ENCODE peak calls at places on chromosome 21, in four cellular contexts. M is HCT116, J is mammary epithelial cell, G is PC-9. W is an unnamed sample. For H3K79me2, the result is how much of the 10 kb centered on the place peaks cover.

GRCh38 chr21:39923441-39923840 is 56.2 kb downstream of the PCP4 start:
- DNase-seq in M (no peak), G (no peak), J (no peak), W (no peak)

GRCh38 chr21:45612096-45613019 is 31.2 kb upstream of the PCBP3 start:
- DNase-seq in M (no peak), G (no peak), J (peak), W (no peak)

GRCh38 chr21:16330340-16331319 is 600.8 kb downstream of the USP25 start:
- DNase-seq in G (no peak), M (peak), J (peak), W (peak)

GRCh38 chr21:31987696-31988095 is 114.9 kb downstream of the HUNK start:
- DNase-seq in M (no peak), J (no peak), G (no peak), W (no peak)

GRCh38 chr21:16620921-16621320 is 891.1 kb downstream of the USP25 start:
- DNase-seq in G (no peak), M (no peak), J (no peak), W (no peak)

GRCh38 chr21:38802050-38803026 is 3.4 kb upstream of the ETS2 start:
- DNase-seq in G (no peak), M (no peak), J (no peak), W (no peak)

GRCh38 chr21:45352621-45353125 is 52.3 kb upstream of the COL18A1 start:
- DNase-seq in G (no peak), J (no peak), M (no peak), W (no peak)

GRCh38 chr21:29335720-29336119 is 37.0 kb downstream of the BACH1 start:
- DNase-seq in J (peak), M (no peak), G (no peak), W (no peak)

GRCh38 chr21:38811257-38811656 is 5.5 kb downstream of the ETS2 start:
- DNase-seq in J (peak), G (no peak), M (no peak), W (no peak)

GRCh38 chr21:17925900-17926299 is 106.7 kb upstream of the C21orf91 start:
- DNase-seq in J (no peak), G (no peak), M (no peak), W (peak)

GRCh38 chr21:36707763-36708511 is 9.0 kb downstream of the SIM2 start:
- DNase-seq in J (no peak), M (no peak), G (no peak), W (no peak)

GRCh38 chr21:24255591-24255990 is 1351.7 kb downstream of the MRPL39 start:
- DNase-seq in J (no peak), G (no peak), M (no peak), W (no peak)

GRCh38 chr21:33622253-33622652 is 19.3 kb downstream of the CRYZL1 start:
- DNase-seq in M (no peak), G (no peak), J (no peak), W (no peak)

GRCh38 chr21:28742527-28742926 is 250.2 kb downstream of the LTN1 start:
- DNase-seq in J (peak), G (no peak), M (no peak), W (no peak)

GRCh38 chr21:37045556-37045955 is 27.3 kb downstream of the PIGP start:
- DNase-seq in G (no peak), J (no peak), M (no peak), W (no peak)

GRCh38 chr21:43687566-43688395 is 28.4 kb downstream of the RRP1B start:
- DNase-seq in J (no peak), G (no peak), M (no peak), W (no peak)

GRCh38 chr21:45972716-45973474 is 8.7 kb upstream of the COL6A1 start:
- DNase-seq in M (no peak), G (no peak), J (no peak), W (no peak)

GRCh38 chr21:34223376-34223775 is 140.4 kb upstream of the KCNE2 start:
- DNase-seq in G (no peak), M (no peak), J (no peak), W (no peak)

GRCh38 chr21:46441961-46442498 is 16.7 kb upstream of the DIP2A start:
- DNase-seq in J (no peak), M (no peak), G (no peak), W (no peak)

GRCh38 chr21:24369278-24369677 is 1238.0 kb downstream of the MRPL39 start:
- DNase-seq in J (no peak), G (no peak), M (no peak), W (no peak)

GRCh38 chr21:27772816-27773215 is 805.9 kb upstream of the ADAMTS5 start:
- DNase-seq in G (no peak), M (no peak), J (no peak), W (no peak)

GRCh38 chr21:17370263-17370662 is 142.6 kb upstream of the CXADR start:
- DNase-seq in J (peak), G (peak), M (no peak), W (no peak)

GRCh38 chr21:29443398-29444010 is 144.8 kb downstream of the BACH1 start:
- DNase-seq in J (no peak), G (no peak), M (no peak), W (no peak)

GRCh38 chr21:37710555-37711293 is 205.5 kb downstream of the KCNJ6 start:
- DNase-seq in M (no peak), G (no peak), J (no peak), W (no peak)

GRCh38 chr21:44797775-44798174 is 3.8 kb downstream of the UBE2G2 start:
- DNase-seq in G (no peak), J (no peak), M (no peak), W (no peak)

GRCh38 chr21:27104749-27105439 is 138.0 kb upstream of the ADAMTS5 start:
- DNase-seq in M (no peak), G (no peak), J (peak), W (no peak)

GRCh38 chr21:41678944-41679343 is 87.9 kb downstream of the RIPK4 start:
- DNase-seq in G (peak), J (peak), M (peak), W (peak)
- H3K79me2 ChIP-seq in G (under half), J (under half), M (under half), W (under half)

GRCh38 chr21:35340273-35340672 is 291.2 kb upstream of the RUNX1 start:
- DNase-seq in G (no peak), M (peak), J (no peak), W (no peak)

GRCh38 chr21:35343046-35343816 is 294.1 kb upstream of the RUNX1 start:
- DNase-seq in M (no peak), G (no peak), J (no peak), W (no peak)

GRCh38 chr21:35344582-35344981 is 295.5 kb upstream of the RUNX1 start:
- DNase-seq in G (no peak), J (no peak), M (no peak), W (no peak)

GRCh38 chr21:35338881-35339632 is 290.0 kb upstream of the RUNX1 start:
- DNase-seq in G (no peak), M (no peak), J (no peak), W (no peak)

DNA sequence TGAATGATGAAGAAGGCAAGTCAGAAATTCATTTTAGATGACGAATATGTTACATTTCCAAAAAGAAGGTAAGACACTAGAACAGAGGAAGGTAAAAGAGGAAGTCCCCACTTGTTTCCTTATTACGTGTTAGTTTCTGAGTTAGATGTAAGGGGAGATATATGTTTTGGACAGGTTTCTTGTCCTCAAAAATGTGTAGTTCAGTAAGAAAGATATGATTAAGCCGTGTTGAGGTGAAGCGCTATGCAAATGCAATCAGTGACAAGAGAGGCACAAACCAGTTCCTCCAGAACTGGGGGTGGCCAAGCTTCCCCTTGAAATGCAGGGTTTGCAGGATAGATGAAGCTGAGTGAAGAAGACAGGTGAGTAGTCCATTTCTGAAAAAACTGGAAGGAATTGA is 293.3 kb upstream of the RUNX1 start:
- DNase-seq in J (no peak), G (no peak), M (no peak), W (peak)
- H3K27ac ChIP-seq in J (no peak), G (no peak), M (no peak), W (no peak)

GRCh38 chr21:25862596-25862995 is 127.8 kb downstream of the GABPA start:
- DNase-seq in J (peak), G (no peak), M (peak), W (peak)
- H2AFZ ChIP-seq in J (no peak), G (no peak), M (no peak), W (no peak)

GRCh38 chr21:15061284-15061683 is 3.5 kb downstream of the NRIP1 start:
- DNase-seq in G (no peak), J (no peak), M (no peak), W (no peak)

GRCh38 chr21:15059397-15059796 is 5.4 kb downstream of the NRIP1 start:
- DNase-seq in J (no peak), G (no peak), M (no peak), W (no peak)

GRCh38 chr21:15062566-15062965 is 2.2 kb downstream of the NRIP1 start:
- DNase-seq in M (no peak), G (no peak), J (no peak), W (no peak)

GRCh38 chr21:15061747-15062146 is 3.1 kb downstream of the NRIP1 start:
- DNase-seq in M (no peak), G (no peak), J (no peak), W (no peak)

DNA sequence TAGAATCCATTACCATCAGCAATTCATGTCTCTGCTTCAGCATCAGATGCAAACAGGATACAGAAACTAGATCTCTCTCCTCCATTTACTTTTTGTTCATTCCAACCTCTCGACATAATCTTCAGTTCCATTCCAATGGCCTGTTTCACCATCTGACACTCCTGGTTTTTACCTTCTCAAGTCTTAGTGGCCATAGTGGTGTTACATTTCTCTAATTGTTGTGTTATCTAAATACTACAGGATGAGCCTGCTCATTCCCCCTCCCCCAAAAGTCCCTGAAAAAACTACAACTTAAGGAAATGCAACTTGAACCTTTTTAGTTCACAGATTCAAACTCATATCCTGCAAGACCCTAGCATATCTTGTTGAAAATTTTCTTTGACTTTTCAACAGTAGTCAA is 4.0 kb downstream of the NRIP1 start:
- DNase-seq in G (peak), J (peak), M (no peak), W (no peak)
- H3K79me2 ChIP-seq in G (half or more), J (half or more), M (half or more), W (under half)